ENCODE peak calls at places on chromosomes 4 and X, in six cellular contexts. L is ovary, N is Peyer's patch, W is uterus, E is heart left ventricle, X is mesendoderm. S is an unnamed sample. For H3K4me1, the result is how much of the 10 kb centered on the place peaks cover.

GRCh38 chr4:147102596-147102995 is 156.9 kb upstream of the TTC29 start:
- DNase-seq in L (no peak), N (no peak), W (no peak), E (no peak), X (no peak), S (no peak)

GRCh38 chrX:22952011-22952410 is 47.7 kb upstream of the DDX53 start:
- DNase-seq in L (no peak), N (no peak), W (no peak), E (no peak), X (peak), S (no peak)

GRCh38 chr4:15110120-15110571 is 107.9 kb downstream of the CPEB2 start:
- DNase-seq in L (no peak), N (peak), W (no peak), E (no peak), X (no peak), S (no peak)

GRCh38 chr4:92270908-92271307 is 32.9 kb upstream of the GRID2 start:
- DNase-seq in L (no peak), N (no peak), W (no peak), E (no peak), X (peak), S (no peak)

GRCh38 chrX:53729756-53730155 is 43.2 kb upstream of the HUWE1 start:
- DNase-seq in L (no peak), N (no peak), W (no peak), E (no peak), X (no peak), S (no peak)

GRCh38 chr4:163331629-163332360 is 601 bp downstream of the NPY1R start:
- DNase-seq in L (peak), N (peak), W (peak), E (no peak), X (peak), S (no peak)

GRCh38 chrX:1248381-1249061 is 20.1 kb upstream of the CSF2RA start:
- DNase-seq in L (no peak), N (no peak), W (no peak), E (no peak), X (peak), S (no peak)

GRCh38 chr4:89171176-89171575 is 59.8 kb downstream of the TIGD2 start:
- DNase-seq in L (no peak), N (no peak), W (no peak), E (no peak), X (no peak), S (no peak)

GRCh38 chrX:18354369-18355329 is at the start of gene SCML2:
- DNase-seq in L (peak), N (peak), W (peak), E (peak), X (peak), S (no peak)

GRCh38 chrX:70168238-70169188 is 8.8 kb upstream of the DGAT2L6 start:
- DNase-seq in L (peak), N (no peak), W (peak), E (no peak), X (peak), S (no peak)

GRCh38 chrX:19303216-19303880 is 40.4 kb upstream of the PDHA1 start:
- DNase-seq in L (peak), N (peak), W (peak), E (no peak), X (no peak), S (peak)

GRCh38 chr4:183390374-183390773 is 54.1 kb upstream of the CDKN2AIP start:
- DNase-seq in L (no peak), N (no peak), W (no peak), E (no peak), X (no peak), S (no peak)

GRCh38 chrX:118530537-118530936 is 34.9 kb downstream of the DOCK11 start:
- DNase-seq in L (no peak), N (no peak), W (no peak), E (no peak), X (no peak), S (no peak)

GRCh38 chr4:119049342-119049741 is 86.3 kb upstream of the MYOZ2 start:
- DNase-seq in L (no peak), N (no peak), W (no peak), E (no peak), X (no peak), S (no peak)

GRCh38 chr4:39814403-39815185 is 116.7 kb downstream of the UBE2K start:
- DNase-seq in L (no peak), N (no peak), W (no peak), E (no peak), X (peak), S (no peak)

GRCh38 chrX:40155617-40156471 is 58.1 kb upstream of the BCOR start:
- DNase-seq in L (peak), N (no peak), W (peak), E (no peak), X (peak), S (no peak)

GRCh38 chr4:83170952-83171399 is 56.4 kb upstream of the PLAC8 start:
- DNase-seq in L (no peak), N (no peak), W (no peak), E (no peak), X (no peak), S (no peak)

GRCh38 chrX:149010026-149010898 is 494.8 kb downstream of the IDS start:
- DNase-seq in L (no peak), N (no peak), W (no peak), E (no peak), X (no peak), S (no peak)

GRCh38 chr4:7559741-7560376 is 125.1 kb upstream of the PSAPL1 start:
- DNase-seq in L (no peak), N (no peak), W (no peak), E (no peak), X (no peak), S (no peak)

GRCh38 chr4:26343041-26343403 is 22.2 kb downstream of the RBPJ start:
- DNase-seq in L (no peak), N (no peak), W (no peak), E (no peak), X (no peak), S (no peak)

GRCh38 chr4:170497729-170498128 is 408.0 kb upstream of the AADAT start:
- DNase-seq in L (no peak), N (no peak), W (no peak), E (no peak), X (no peak), S (no peak)

GRCh38 chr4:77579406-77580076 is 26.1 kb upstream of the CXCL13 start:
- DNase-seq in L (no peak), N (no peak), W (no peak), E (no peak), X (no peak), S (no peak)

GRCh38 chr4:98113005-98113404 is 30.3 kb downstream of the STPG2 start:
- DNase-seq in L (peak), N (no peak), W (no peak), E (no peak), X (peak), S (no peak)

GRCh38 chr4:5619913-5620625 is 88.3 kb downstream of the EVC2 start:
- DNase-seq in L (no peak), N (no peak), W (no peak), E (no peak), X (no peak), S (no peak)

DNA sequence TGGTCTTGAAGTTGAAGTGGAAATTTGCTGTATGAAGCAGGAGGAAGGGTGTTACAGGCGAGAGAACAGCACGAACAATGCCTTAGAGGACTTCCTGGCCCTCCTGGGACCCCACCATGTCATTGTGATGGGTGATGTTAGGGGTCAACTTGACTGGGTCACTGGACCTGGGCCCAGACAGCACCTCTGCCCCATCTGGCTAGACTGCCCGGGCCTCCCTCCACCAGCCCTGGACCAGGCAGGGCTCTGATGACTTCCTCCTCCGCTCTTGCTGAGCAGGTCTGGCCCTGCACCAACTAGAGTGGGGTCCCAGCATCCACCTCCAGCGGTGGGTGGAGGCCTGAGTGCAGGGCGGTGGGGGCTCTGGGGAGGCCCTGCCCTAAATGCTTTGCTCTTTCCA is 48.9 kb upstream of the ADRA2C start:
- DNase-seq in L (no peak), N (no peak), W (no peak), E (peak), X (no peak), S (no peak)
- H3K4me3 ChIP-seq in L (no peak), N (no peak), W (no peak), E (no peak), X (no peak), S (no peak)

GRCh38 chrX:153697924-153698865 is 10.5 kb downstream of the SLC6A8 start:
- DNase-seq in L (no peak), N (no peak), W (no peak), E (no peak), X (no peak), S (no peak)
- H3K4me1 ChIP-seq in L (under half), N (under half), W (under half), E (under half), X (under half), S (under half)

GRCh38 chr4:164438321-164438720 is 315.6 kb upstream of the SMIM31 start:
- DNase-seq in L (no peak), N (no peak), W (no peak), E (no peak), X (peak), S (no peak)

GRCh38 chr4:164441131-164441530 is 312.8 kb upstream of the SMIM31 start:
- DNase-seq in L (no peak), N (no peak), W (no peak), E (no peak), X (no peak), S (no peak)

GRCh38 chr4:164442167-164442566 is 311.8 kb upstream of the SMIM31 start:
- DNase-seq in L (no peak), N (no peak), W (no peak), E (no peak), X (no peak), S (no peak)

GRCh38 chr4:164440196-164440595 is 313.7 kb upstream of the SMIM31 start:
- DNase-seq in L (no peak), N (no peak), W (no peak), E (no peak), X (peak), S (no peak)

GRCh38 chr4:164439037-164439436 is 314.9 kb upstream of the SMIM31 start:
- DNase-seq in L (no peak), N (no peak), W (no peak), E (no peak), X (peak), S (no peak)
- H3K27ac ChIP-seq in L (no peak), N (no peak), W (no peak), E (no peak), X (no peak), S (no peak)

DNA sequence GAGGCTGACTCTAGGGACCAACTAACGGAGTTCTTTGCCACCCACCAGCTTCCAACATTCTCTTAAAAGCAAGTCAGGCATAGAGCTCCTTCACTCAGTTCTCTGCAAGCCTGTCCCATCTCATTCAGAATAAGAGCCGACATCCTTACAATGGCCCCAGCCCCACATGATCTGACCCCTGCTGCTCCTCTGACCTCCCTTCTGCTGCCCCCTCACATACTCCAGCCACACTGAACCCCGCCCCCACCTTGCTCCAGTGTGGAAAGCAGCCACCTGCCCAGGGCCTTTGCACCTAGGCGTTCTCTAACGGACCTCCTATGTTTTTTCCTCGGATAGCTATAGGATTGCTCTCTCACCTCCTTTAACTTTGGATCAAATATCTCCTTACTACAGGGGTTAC is 143.2 kb upstream of the ETNPPL start:
- DNase-seq in L (no peak), N (no peak), W (no peak), E (no peak), X (no peak), S (no peak)
- H3K4me3 ChIP-seq in L (no peak), N (no peak), W (no peak), E (no peak), X (no peak), S (no peak)

DNA sequence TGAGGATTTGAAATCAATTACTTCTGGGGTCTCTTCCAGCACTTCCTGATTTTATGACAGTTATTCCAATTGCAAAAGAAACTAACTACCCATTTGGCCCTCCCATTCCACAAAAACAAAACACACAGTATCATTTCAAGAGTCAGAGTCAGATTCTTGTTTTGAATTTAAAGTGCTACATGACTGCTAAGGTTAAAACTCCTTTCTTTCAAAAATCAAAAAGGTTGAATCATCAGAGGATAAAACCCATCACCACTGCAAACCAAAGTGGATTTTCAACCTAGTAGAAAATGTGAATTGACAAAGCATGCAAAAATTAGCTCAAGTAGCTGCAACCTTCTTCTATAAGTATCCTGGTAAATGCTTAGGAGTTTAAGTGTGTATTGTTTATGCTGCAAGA is 67.4 kb downstream of the DHX15 start:
- DNase-seq in L (no peak), N (no peak), W (no peak), E (no peak), X (no peak), S (no peak)
- H3K4me1 ChIP-seq in L (under half), N (under half), W (under half), E (under half), X (under half), S (under half)